ENCODE peak calls at places on chromosome 11, in five cellular contexts. Z, G, T, M and R are unnamed samples.

GRCh38 chr11:110988731-110989130 is 256.8 kb upstream of the POU2AF2 start:
- DNase-seq in Z (no peak), G (no peak), T (no peak), M (no peak), R (no peak)

GRCh38 chr11:7564803-7565202 is 51.0 kb downstream of the PPFIBP2 start:
- DNase-seq in Z (no peak), G (no peak), T (no peak), M (no peak), R (no peak)

GRCh38 chr11:61098778-61099177 is 3.5 kb upstream of the CD5 start:
- DNase-seq in Z (no peak), G (no peak), T (no peak), M (no peak), R (no peak)

GRCh38 chr11:13278620-13279486 is 1.3 kb downstream of the BMAL1 start:
- DNase-seq in Z (no peak), G (no peak), T (no peak), M (no peak), R (no peak)

GRCh38 chr11:34905666-34906065 is 10.5 kb downstream of the APIP start:
- DNase-seq in Z (no peak), G (no peak), T (no peak), M (no peak), R (no peak)

GRCh38 chr11:121298770-121299169 is 6.2 kb downstream of the SC5D start:
- DNase-seq in Z (no peak), G (no peak), T (no peak), M (no peak), R (no peak)

GRCh38 chr11:109035261-109035660 is 370.4 kb downstream of the DDX10 start:
- DNase-seq in Z (no peak), G (no peak), T (no peak), M (no peak), R (no peak)

GRCh38 chr11:2086239-2087040 is 52.7 kb downstream of the IGF2 start:
- DNase-seq in Z (no peak), G (no peak), T (no peak), M (no peak), R (no peak)

GRCh38 chr11:122042981-122043380 is 73.0 kb downstream of the BLID start:
- DNase-seq in Z (no peak), G (no peak), T (no peak), M (peak), R (no peak)

GRCh38 chr11:19995131-19995530 is 165.1 kb downstream of the DBX1 start:
- DNase-seq in Z (no peak), G (no peak), T (no peak), M (peak), R (no peak)

GRCh38 chr11:109075976-109076375 is 346.0 kb upstream of the C11orf87 start:
- DNase-seq in Z (no peak), G (no peak), T (no peak), M (no peak), R (no peak)

GRCh38 chr11:70116386-70117077 is 38.4 kb downstream of the ANO1 start:
- DNase-seq in Z (no peak), G (no peak), T (no peak), M (no peak), R (no peak)

GRCh38 chr11:266676-267439 is 11.3 kb upstream of the NLRP6 start:
- DNase-seq in Z (no peak), G (no peak), T (no peak), M (no peak), R (no peak)

GRCh38 chr11:44257338-44258189 is 52.4 kb downstream of the ALX4 start:
- DNase-seq in Z (no peak), G (no peak), T (no peak), M (no peak), R (no peak)

GRCh38 chr11:41612415-41612814 is 153.0 kb upstream of the LRRC4C start:
- DNase-seq in Z (no peak), G (no peak), T (no peak), M (no peak), R (no peak)

GRCh38 chr11:47593492-47593933 is 698 bp downstream of the C1QTNF4 start:
- DNase-seq in Z (no peak), G (no peak), T (no peak), M (no peak), R (no peak)

GRCh38 chr11:81112718-81113117 is 1620.9 kb downstream of the FAM181B start:
- DNase-seq in Z (no peak), G (no peak), T (no peak), M (no peak), R (no peak)

GRCh38 chr11:69562816-69563215 is 78.1 kb upstream of the CCND1 start:
- DNase-seq in Z (no peak), G (no peak), T (no peak), M (no peak), R (no peak)

GRCh38 chr11:15336016-15336415 is 221.3 kb downstream of the INSC start:
- DNase-seq in Z (no peak), G (no peak), T (no peak), M (no peak), R (no peak)

GRCh38 chr11:10412266-10412665 is 42.8 kb upstream of the AMPD3 start:
- DNase-seq in Z (no peak), G (no peak), T (no peak), M (no peak), R (no peak)

GRCh38 chr11:1924646-1925372 is 5.3 kb downstream of the TNNT3 start:
- DNase-seq in Z (no peak), G (no peak), T (no peak), M (no peak), R (no peak)

GRCh38 chr11:8839957-8840945 is 70.7 kb upstream of the AKIP1 start:
- DNase-seq in Z (no peak), G (no peak), T (no peak), M (peak), R (no peak)

GRCh38 chr11:9052316-9052715 is 39.1 kb downstream of the SCUBE2 start:
- DNase-seq in Z (no peak), G (no peak), T (no peak), M (no peak), R (no peak)

GRCh38 chr11:47415949-47416472 is 7.6 kb downstream of the SLC39A13 start:
- DNase-seq in Z (no peak), G (no peak), T (no peak), M (peak), R (no peak)

GRCh38 chr11:38315151-38315550 is 1717.1 kb upstream of the RAG2 start:
- DNase-seq in Z (no peak), G (no peak), T (no peak), M (no peak), R (no peak)

GRCh38 chr11:63761870-63762661 is 6.5 kb downstream of the ZFTA start:
- DNase-seq in Z (no peak), G (no peak), T (no peak), M (no peak), R (no peak)

GRCh38 chr11:73270089-73270854 is 1.9 kb upstream of the P2RY6 start:
- DNase-seq in Z (no peak), G (no peak), T (no peak), M (no peak), R (no peak)

GRCh38 chr11:64831411-64831891 is 13.0 kb downstream of the CDC42BPG start:
- DNase-seq in Z (no peak), G (no peak), T (no peak), M (no peak), R (no peak)

GRCh38 chr11:122863704-122864326 is 18.7 kb upstream of the JHY start:
- DNase-seq in Z (no peak), G (peak), T (peak), M (peak), R (no peak)